ENCODE peak calls at places on chromosomes 13 and 19, in five cellular contexts. V, R, O, I and X are unnamed samples.

GRCh38 chr19:32824136-32824835 is 45.3 kb downstream of the SLC7A9 start:
- DNase-seq in I (no peak), R (no peak), V (no peak), O (no peak), X (no peak)

GRCh38 chr19:17787274-17787913 is 7.5 kb upstream of the B3GNT3 start:
- DNase-seq in O (no peak), I (no peak), V (no peak), R (no peak), X (no peak)

GRCh38 chr13:110826861-110827672 is 87.8 kb downstream of the ANKRD10 start:
- DNase-seq in O (no peak), V (no peak), R (no peak), I (no peak), X (no peak)

GRCh38 chr19:51529301-51529700 is 2.2 kb downstream of the SIGLEC6 start:
- DNase-seq in V (no peak), R (no peak), O (no peak), I (no peak), X (no peak)

GRCh38 chr13:43235028-43235427 is 211.6 kb downstream of the DNAJC15 start:
- DNase-seq in I (no peak), O (no peak), R (no peak), V (no peak), X (no peak)

GRCh38 chr19:29835447-29835846 is 23.7 kb downstream of the CCNE1 start:
- DNase-seq in O (no peak), I (no peak), V (no peak), R (no peak), X (no peak)

GRCh38 chr19:4988770-4989251 is 19.9 kb downstream of the KDM4B start:
- DNase-seq in O (no peak), I (peak; percentile 32), R (no peak), V (peak; percentile 75), X (peak; percentile 77)

GRCh38 chr13:32150794-32151193 is 119.2 kb downstream of the FRY start:
- DNase-seq in I (no peak), O (no peak), R (no peak), V (peak; percentile 93), X (peak; percentile 92)

GRCh38 chr19:40366697-40367561 is 18.4 kb downstream of the PLD3 start:
- DNase-seq in O (peak; percentile 88), I (no peak), V (peak; percentile 22), R (no peak), X (no peak)

GRCh38 chr19:5063873-5064645 is 95.1 kb downstream of the KDM4B start:
- DNase-seq in I (no peak), O (no peak), R (no peak), V (no peak), X (no peak)

GRCh38 chr13:49645451-49645850 is 17.1 kb downstream of the ARL11 start:
- DNase-seq in I (no peak), R (no peak), V (no peak), O (no peak), X (no peak)

GRCh38 chr13:21287331-21287907 is 111.0 kb downstream of the MRPL57 start:
- DNase-seq in I (no peak), V (no peak), R (no peak), O (no peak), X (no peak)

GRCh38 chr13:110462091-110462490 is 99.4 kb downstream of the RAB20 start:
- DNase-seq in O (no peak), R (no peak), V (no peak), I (no peak), X (no peak)

GRCh38 chr13:44484562-44485164 is 91.5 kb downstream of the TSC22D1 start:
- DNase-seq in V (no peak), O (no peak), R (no peak), I (no peak), X (no peak)

GRCh38 chr19:46606019-46606418 is 4.9 kb downstream of the CALM3 start:
- DNase-seq in V (no peak), O (no peak), I (no peak), R (peak; percentile 15), X (no peak)

GRCh38 chr13:40456397-40456958 is 210.0 kb downstream of the FOXO1 start:
- DNase-seq in I (no peak), O (no peak), V (no peak), R (no peak), X (no peak)

GRCh38 chr13:40452038-40452666 is 214.3 kb downstream of the FOXO1 start:
- DNase-seq in R (no peak), O (no peak), I (no peak), V (no peak), X (no peak)

GRCh38 chr13:40456979-40457553 is 209.4 kb downstream of the FOXO1 start:
- DNase-seq in V (no peak), I (no peak), O (no peak), R (no peak), X (no peak)

GRCh38 chr13:40453666-40454030 is 212.8 kb downstream of the FOXO1 start:
- DNase-seq in O (no peak), V (no peak), I (no peak), R (no peak), X (no peak)

DNA sequence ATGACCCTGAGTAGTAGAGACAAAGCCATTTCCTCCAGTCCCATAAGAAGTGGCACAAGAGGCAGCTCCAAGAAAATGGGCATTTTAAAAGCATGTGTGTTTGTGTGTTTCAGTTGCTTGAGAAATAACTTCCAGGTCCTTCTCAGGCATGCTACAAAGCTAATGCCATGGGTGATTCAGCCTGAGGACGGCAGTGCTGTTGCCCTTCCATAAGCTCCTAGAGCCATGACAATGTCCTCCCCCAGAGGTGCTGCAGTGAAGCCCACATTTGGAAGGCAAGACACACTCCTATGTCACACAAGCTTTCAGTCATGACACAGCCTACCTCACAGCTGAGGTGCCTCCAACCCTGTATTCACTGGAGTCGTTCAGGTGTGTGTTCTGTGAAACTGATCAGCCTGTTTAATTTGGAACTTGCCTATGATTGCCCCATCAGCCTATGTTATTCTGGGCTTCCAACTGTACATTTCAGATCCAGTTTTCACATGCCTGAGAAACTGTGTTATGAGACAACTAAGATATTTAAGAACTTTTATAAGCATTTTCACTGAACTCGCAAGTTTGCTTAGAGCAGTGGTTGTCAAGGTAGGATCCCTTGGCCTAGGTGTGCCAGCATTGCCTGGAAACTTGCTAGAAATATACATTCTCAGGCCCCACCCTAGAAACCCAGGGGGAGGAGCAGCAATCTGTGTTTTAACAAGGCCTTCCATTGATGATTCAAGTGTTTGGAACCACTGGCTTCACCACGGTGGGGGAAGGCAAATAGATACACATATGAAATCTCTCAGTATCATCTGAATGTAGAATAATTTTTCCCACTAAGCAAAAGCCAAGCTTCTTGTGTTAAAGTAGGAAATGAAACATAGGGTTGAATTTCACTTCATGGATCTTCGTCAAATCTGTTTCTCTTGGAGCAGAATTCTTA is 213.4 kb downstream of the FOXO1 start:
- DNase-seq in I (no peak), V (peak; percentile 28), R (no peak), O (no peak), X (no peak)
- TF ChIP-seq CTCF in I (no peak), V (no peak), R (no peak), O (no peak), X (no peak)

GRCh38 chr19:55077106-55077505 is 1.4 kb downstream of the EPS8L1 start:
- DNase-seq in I (no peak), R (no peak), V (no peak), O (no peak), X (no peak)

GRCh38 chr19:55075366-55075998 is at the start of gene EPS8L1:
- DNase-seq in V (no peak), R (no peak), O (no peak), I (no peak), X (no peak)

GRCh38 chr19:55079400-55080038 is 3.9 kb downstream of the EPS8L1 start:
- DNase-seq in V (no peak), O (no peak), R (no peak), I (no peak), X (no peak)

GRCh38 chr19:55078996-55079395 is 3.3 kb downstream of the EPS8L1 start:
- DNase-seq in I (no peak), V (no peak), O (no peak), R (no peak), X (no peak)

DNA sequence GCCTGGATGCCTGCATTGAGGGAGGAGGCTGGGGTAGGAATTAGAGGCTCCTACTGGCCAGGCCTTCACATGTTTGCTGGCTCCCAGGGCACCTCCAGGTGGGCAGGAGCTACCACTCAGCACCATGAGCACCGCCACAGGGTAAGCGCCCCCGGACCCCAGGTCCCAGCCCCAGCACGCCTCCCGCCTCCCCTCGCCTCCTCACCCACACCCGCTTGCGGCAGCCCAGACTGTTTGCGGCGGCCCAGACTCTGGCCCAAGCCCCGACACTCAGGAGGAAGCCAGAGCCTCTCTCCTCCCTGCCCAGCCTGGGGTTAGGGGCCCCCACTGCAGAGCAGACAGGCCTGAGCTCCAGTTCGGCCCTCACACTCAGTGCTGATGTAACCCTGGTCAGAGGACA is 652 bp downstream of the EPS8L1 start:
- DNase-seq in R (no peak), V (no peak), I (no peak), O (no peak), X (no peak)
- H3K4me3 ChIP-seq in R (peak overlapping the region; percentile 43), V (no peak overlapping the region), I (no peak overlapping the region), O (no peak overlapping the region), X (no peak overlapping the region)

DNA sequence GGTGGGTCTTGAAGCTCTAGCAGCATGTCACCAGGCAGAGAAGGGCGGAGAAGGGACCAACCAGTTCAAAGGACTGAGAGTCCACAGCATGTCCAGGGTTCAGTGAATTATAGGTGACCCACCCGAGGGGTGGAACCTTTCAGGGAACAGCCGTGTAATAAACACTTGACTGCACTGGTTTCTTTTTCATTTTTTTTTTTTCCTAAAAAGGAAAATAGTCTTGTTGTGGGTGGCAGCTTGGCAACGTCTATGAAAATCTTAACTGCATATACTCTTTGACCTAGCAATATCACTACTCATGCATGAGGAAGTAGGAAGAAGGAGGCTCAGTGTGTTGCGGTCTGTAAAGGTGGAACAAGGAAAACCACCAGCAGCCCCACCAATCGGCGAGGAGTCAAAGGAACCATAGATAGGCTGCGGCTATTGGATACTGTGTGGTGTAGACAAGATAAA is 13.0 kb upstream of the MYH14 start:
- DNase-seq in V (no peak), R (no peak), I (no peak), O (no peak), X (no peak)
- H3K27ac ChIP-seq in V (no peak overlapping the region), R (peak overlapping the region; percentile 81), I (no peak overlapping the region), O (no peak overlapping the region), X (no peak overlapping the region)

GRCh38 chr19:50175924-50176323 is 12.8 kb upstream of the IZUMO2 start:
- DNase-seq in R (no peak), I (no peak), O (no peak), V (no peak), X (no peak)

GRCh38 chr19:50181121-50181520 is 18.0 kb upstream of the IZUMO2 start:
- DNase-seq in V (no peak), O (no peak), R (no peak), I (no peak), X (no peak)

GRCh38 chr19:50174100-50174793 is 11.2 kb upstream of the IZUMO2 start:
- DNase-seq in I (no peak), R (no peak), V (no peak), O (no peak), X (no peak)

GRCh38 chr19:50178320-50178719 is 15.2 kb upstream of the IZUMO2 start:
- DNase-seq in I (no peak), R (no peak), V (no peak), O (no peak), X (no peak)

DNA sequence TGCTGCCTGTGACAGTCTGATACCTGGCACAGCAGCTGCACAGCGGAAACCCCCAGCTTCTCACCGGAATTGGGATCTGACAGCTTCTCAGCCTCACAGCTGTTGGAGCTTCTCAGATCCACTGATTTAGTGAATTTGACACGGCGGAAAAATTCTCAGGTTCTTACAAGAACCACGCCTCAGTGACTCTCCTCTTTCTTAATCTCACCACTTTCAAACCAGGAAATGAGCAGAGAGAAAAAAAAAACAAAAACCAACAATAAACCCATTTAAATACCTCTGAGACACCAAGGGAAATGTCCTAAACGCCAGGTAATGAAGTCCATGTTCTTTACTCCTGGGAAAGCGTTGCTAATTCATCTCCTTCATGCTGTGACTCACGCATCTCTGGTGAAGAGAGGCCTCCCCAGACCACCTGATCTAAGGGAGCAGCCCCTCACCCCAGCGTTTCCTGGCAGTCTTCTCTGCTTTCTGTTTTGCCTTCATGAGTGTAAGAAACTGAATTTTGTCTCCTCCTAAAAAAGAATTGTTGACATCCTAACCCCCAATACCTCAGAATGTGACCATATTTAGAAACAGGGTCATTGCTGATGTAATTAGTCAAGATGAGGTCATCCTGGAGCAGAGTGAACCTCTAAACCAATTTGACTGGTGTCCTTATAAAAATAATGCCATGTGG is 15.9 kb upstream of the IZUMO2 start:
- DNase-seq in V (no peak), O (no peak), I (no peak), R (no peak), X (no peak)
- TF ChIP-seq CTCF in V (no peak), O (no peak), I (no peak), R (no peak), X (no peak)